ENCODE peak calls at places on chromosome X, in seven cellular contexts. One of them, this sample, is unnamed.

GRCh38 chrX:136021903-136022302 is 36.7 kb downstream of the SLC9A6 start:
- DNase-seq in activated B cell treated with CpG ODN at 0.5 μM for 24 hours: no peak
- DNase-seq in stimulated activated CD8-positive, alpha-beta memory T cell treated with anti-CD3 and anti-CD28 coated beads, Interleukin-7, amount 100 ng/mL, for 24 hours: no peak
- DNase-seq in NCI-H345: no peak
- DNase-seq in GM04504: no peak
- DNase-seq in T1000: no peak
- DNase-seq in breast epithelium: no peak
- DNase-seq in this sample: no peak

GRCh38 chrX:104913348-104913747 is 307.1 kb downstream of the TEX13A start:
- DNase-seq in activated B cell treated with CpG ODN at 0.5 μM for 24 hours: no peak
- DNase-seq in stimulated activated CD8-positive, alpha-beta memory T cell treated with anti-CD3 and anti-CD28 coated beads, Interleukin-7, amount 100 ng/mL, for 24 hours: no peak
- DNase-seq in NCI-H345: no peak
- DNase-seq in GM04504: peak
- DNase-seq in T1000: no peak
- DNase-seq in breast epithelium: no peak
- DNase-seq in this sample: no peak

GRCh38 chrX:38249965-38250364 is 29.3 kb upstream of the SRPX start:
- DNase-seq in activated B cell treated with CpG ODN at 0.5 μM for 24 hours: no peak
- DNase-seq in stimulated activated CD8-positive, alpha-beta memory T cell treated with anti-CD3 and anti-CD28 coated beads, Interleukin-7, amount 100 ng/mL, for 24 hours: no peak
- DNase-seq in NCI-H345: no peak
- DNase-seq in GM04504: no peak
- DNase-seq in T1000: no peak
- DNase-seq in breast epithelium: no peak
- DNase-seq in this sample: no peak

GRCh38 chrX:65596270-65596669 is 61.7 kb upstream of the LAS1L start:
- DNase-seq in activated B cell treated with CpG ODN at 0.5 μM for 24 hours: no peak
- DNase-seq in stimulated activated CD8-positive, alpha-beta memory T cell treated with anti-CD3 and anti-CD28 coated beads, Interleukin-7, amount 100 ng/mL, for 24 hours: no peak
- DNase-seq in NCI-H345: no peak
- DNase-seq in GM04504: no peak
- DNase-seq in T1000: no peak
- DNase-seq in breast epithelium: peak
- DNase-seq in this sample: no peak

GRCh38 chrX:24426921-24427746 is 38.0 kb upstream of the PDK3 start:
- DNase-seq in activated B cell treated with CpG ODN at 0.5 μM for 24 hours: no peak
- DNase-seq in stimulated activated CD8-positive, alpha-beta memory T cell treated with anti-CD3 and anti-CD28 coated beads, Interleukin-7, amount 100 ng/mL, for 24 hours: no peak
- DNase-seq in NCI-H345: no peak
- DNase-seq in GM04504: no peak
- DNase-seq in T1000: no peak
- DNase-seq in breast epithelium: no peak
- DNase-seq in this sample: no peak

GRCh38 chrX:48972214-48973164 is 845 bp upstream of the KCND1 start:
- DNase-seq in activated B cell treated with CpG ODN at 0.5 μM for 24 hours: no peak
- DNase-seq in stimulated activated CD8-positive, alpha-beta memory T cell treated with anti-CD3 and anti-CD28 coated beads, Interleukin-7, amount 100 ng/mL, for 24 hours: no peak
- DNase-seq in NCI-H345: peak
- DNase-seq in GM04504: no peak
- DNase-seq in T1000: peak
- DNase-seq in breast epithelium: no peak
- DNase-seq in this sample: no peak

GRCh38 chrX:139881130-139881529 is 51.7 kb downstream of the ATP11C start:
- DNase-seq in activated B cell treated with CpG ODN at 0.5 μM for 24 hours: no peak
- DNase-seq in stimulated activated CD8-positive, alpha-beta memory T cell treated with anti-CD3 and anti-CD28 coated beads, Interleukin-7, amount 100 ng/mL, for 24 hours: no peak
- DNase-seq in NCI-H345: no peak
- DNase-seq in GM04504: no peak
- DNase-seq in T1000: no peak
- DNase-seq in breast epithelium: no peak
- DNase-seq in this sample: no peak

GRCh38 chrX:116277391-116277790 is 106.8 kb downstream of the AGTR2 start:
- DNase-seq in activated B cell treated with CpG ODN at 0.5 μM for 24 hours: no peak
- DNase-seq in stimulated activated CD8-positive, alpha-beta memory T cell treated with anti-CD3 and anti-CD28 coated beads, Interleukin-7, amount 100 ng/mL, for 24 hours: no peak
- DNase-seq in NCI-H345: no peak
- DNase-seq in GM04504: no peak
- DNase-seq in T1000: no peak
- DNase-seq in breast epithelium: no peak
- DNase-seq in this sample: no peak

GRCh38 chrX:1164322-1165288 is 47.8 kb downstream of the CRLF2 start:
- DNase-seq in activated B cell treated with CpG ODN at 0.5 μM for 24 hours: no peak
- DNase-seq in stimulated activated CD8-positive, alpha-beta memory T cell treated with anti-CD3 and anti-CD28 coated beads, Interleukin-7, amount 100 ng/mL, for 24 hours: no peak
- DNase-seq in NCI-H345: no peak
- DNase-seq in GM04504: no peak
- DNase-seq in T1000: no peak
- DNase-seq in breast epithelium: no peak
- DNase-seq in this sample: no peak

GRCh38 chrX:153988493-153988892 is 15.9 kb downstream of the TMEM187 start:
- DNase-seq in activated B cell treated with CpG ODN at 0.5 μM for 24 hours: no peak
- DNase-seq in stimulated activated CD8-positive, alpha-beta memory T cell treated with anti-CD3 and anti-CD28 coated beads, Interleukin-7, amount 100 ng/mL, for 24 hours: no peak
- DNase-seq in NCI-H345: no peak
- DNase-seq in GM04504: no peak
- DNase-seq in T1000: no peak
- DNase-seq in breast epithelium: no peak
- DNase-seq in this sample: no peak

GRCh38 chrX:81259008-81259713 is 57.3 kb downstream of the SH3BGRL start:
- DNase-seq in activated B cell treated with CpG ODN at 0.5 μM for 24 hours: no peak
- DNase-seq in stimulated activated CD8-positive, alpha-beta memory T cell treated with anti-CD3 and anti-CD28 coated beads, Interleukin-7, amount 100 ng/mL, for 24 hours: no peak
- DNase-seq in NCI-H345: no peak
- DNase-seq in GM04504: no peak
- DNase-seq in T1000: no peak
- DNase-seq in breast epithelium: no peak
- DNase-seq in this sample: no peak

GRCh38 chrX:103157511-103158316 is 57.2 kb upstream of the BEX4 start:
- DNase-seq in activated B cell treated with CpG ODN at 0.5 μM for 24 hours: no peak
- DNase-seq in stimulated activated CD8-positive, alpha-beta memory T cell treated with anti-CD3 and anti-CD28 coated beads, Interleukin-7, amount 100 ng/mL, for 24 hours: no peak
- DNase-seq in NCI-H345: peak
- DNase-seq in GM04504: no peak
- DNase-seq in T1000: no peak
- DNase-seq in breast epithelium: no peak
- DNase-seq in this sample: no peak

GRCh38 chrX:1412551-1413161 is 20.7 kb upstream of the SLC25A6 start:
- DNase-seq in activated B cell treated with CpG ODN at 0.5 μM for 24 hours: no peak
- DNase-seq in stimulated activated CD8-positive, alpha-beta memory T cell treated with anti-CD3 and anti-CD28 coated beads, Interleukin-7, amount 100 ng/mL, for 24 hours: no peak
- DNase-seq in NCI-H345: no peak
- DNase-seq in GM04504: no peak
- DNase-seq in T1000: no peak
- DNase-seq in breast epithelium: no peak
- DNase-seq in this sample: no peak

GRCh38 chrX:9659571-9660195 is 106.0 kb downstream of the GPR143 start:
- DNase-seq in activated B cell treated with CpG ODN at 0.5 μM for 24 hours: no peak
- DNase-seq in stimulated activated CD8-positive, alpha-beta memory T cell treated with anti-CD3 and anti-CD28 coated beads, Interleukin-7, amount 100 ng/mL, for 24 hours: no peak
- DNase-seq in NCI-H345: no peak
- DNase-seq in GM04504: no peak
- DNase-seq in T1000: no peak
- DNase-seq in breast epithelium: no peak
- DNase-seq in this sample: no peak

GRCh38 chrX:119655125-119655524 is 37.8 kb downstream of the SEPTIN6 start:
- DNase-seq in activated B cell treated with CpG ODN at 0.5 μM for 24 hours: no peak
- DNase-seq in stimulated activated CD8-positive, alpha-beta memory T cell treated with anti-CD3 and anti-CD28 coated beads, Interleukin-7, amount 100 ng/mL, for 24 hours: peak
- DNase-seq in NCI-H345: no peak
- DNase-seq in GM04504: peak
- DNase-seq in T1000: no peak
- DNase-seq in breast epithelium: no peak
- DNase-seq in this sample: no peak

GRCh38 chrX:37752941-37753340 is 26.9 kb upstream of the CYBB start:
- DNase-seq in activated B cell treated with CpG ODN at 0.5 μM for 24 hours: no peak
- DNase-seq in stimulated activated CD8-positive, alpha-beta memory T cell treated with anti-CD3 and anti-CD28 coated beads, Interleukin-7, amount 100 ng/mL, for 24 hours: no peak
- DNase-seq in NCI-H345: no peak
- DNase-seq in GM04504: no peak
- DNase-seq in T1000: no peak
- DNase-seq in breast epithelium: no peak
- DNase-seq in this sample: no peak

GRCh38 chrX:153381684-153382532 is 19.2 kb downstream of the PNMA6E start:
- DNase-seq in activated B cell treated with CpG ODN at 0.5 μM for 24 hours: no peak
- DNase-seq in stimulated activated CD8-positive, alpha-beta memory T cell treated with anti-CD3 and anti-CD28 coated beads, Interleukin-7, amount 100 ng/mL, for 24 hours: no peak
- DNase-seq in NCI-H345: peak
- DNase-seq in GM04504: peak
- DNase-seq in T1000: no peak
- DNase-seq in breast epithelium: no peak
- DNase-seq in this sample: peak

GRCh38 chrX:71994601-71995000 is 84.0 kb downstream of the NHSL2 start:
- DNase-seq in activated B cell treated with CpG ODN at 0.5 μM for 24 hours: no peak
- DNase-seq in stimulated activated CD8-positive, alpha-beta memory T cell treated with anti-CD3 and anti-CD28 coated beads, Interleukin-7, amount 100 ng/mL, for 24 hours: no peak
- DNase-seq in NCI-H345: no peak
- DNase-seq in GM04504: no peak
- DNase-seq in T1000: no peak
- DNase-seq in breast epithelium: no peak
- DNase-seq in this sample: no peak

GRCh38 chrX:50920132-50920531 is 9.6 kb downstream of the BMP15 start:
- DNase-seq in activated B cell treated with CpG ODN at 0.5 μM for 24 hours: no peak
- DNase-seq in stimulated activated CD8-positive, alpha-beta memory T cell treated with anti-CD3 and anti-CD28 coated beads, Interleukin-7, amount 100 ng/mL, for 24 hours: no peak
- DNase-seq in NCI-H345: no peak
- DNase-seq in GM04504: no peak
- DNase-seq in T1000: no peak
- DNase-seq in breast epithelium: no peak
- DNase-seq in this sample: peak

GRCh38 chrX:12149670-12150407 is 11.6 kb downstream of the FRMPD4 start:
- DNase-seq in activated B cell treated with CpG ODN at 0.5 μM for 24 hours: no peak
- DNase-seq in stimulated activated CD8-positive, alpha-beta memory T cell treated with anti-CD3 and anti-CD28 coated beads, Interleukin-7, amount 100 ng/mL, for 24 hours: no peak
- DNase-seq in NCI-H345: no peak
- DNase-seq in GM04504: no peak
- DNase-seq in T1000: no peak
- DNase-seq in breast epithelium: no peak
- DNase-seq in this sample: no peak

GRCh38 chrX:31355206-31355955 is 283.5 kb upstream of the FTHL17 start:
- DNase-seq in activated B cell treated with CpG ODN at 0.5 μM for 24 hours: no peak
- DNase-seq in stimulated activated CD8-positive, alpha-beta memory T cell treated with anti-CD3 and anti-CD28 coated beads, Interleukin-7, amount 100 ng/mL, for 24 hours: no peak
- DNase-seq in NCI-H345: no peak
- DNase-seq in GM04504: no peak
- DNase-seq in T1000: no peak
- DNase-seq in breast epithelium: no peak
- DNase-seq in this sample: no peak

GRCh38 chrX:41526925-41527324 is 79.8 kb downstream of the NYX start:
- DNase-seq in activated B cell treated with CpG ODN at 0.5 μM for 24 hours: no peak
- DNase-seq in stimulated activated CD8-positive, alpha-beta memory T cell treated with anti-CD3 and anti-CD28 coated beads, Interleukin-7, amount 100 ng/mL, for 24 hours: no peak
- DNase-seq in NCI-H345: no peak
- DNase-seq in GM04504: peak
- DNase-seq in T1000: no peak
- DNase-seq in breast epithelium: no peak
- DNase-seq in this sample: no peak

GRCh38 chrX:32592786-32593185 is 618.6 kb downstream of the DMD start:
- DNase-seq in activated B cell treated with CpG ODN at 0.5 μM for 24 hours: no peak
- DNase-seq in stimulated activated CD8-positive, alpha-beta memory T cell treated with anti-CD3 and anti-CD28 coated beads, Interleukin-7, amount 100 ng/mL, for 24 hours: no peak
- DNase-seq in NCI-H345: no peak
- DNase-seq in GM04504: no peak
- DNase-seq in T1000: no peak
- DNase-seq in breast epithelium: no peak
- DNase-seq in this sample: no peak

GRCh38 chrX:107726809-107727534 is 48.6 kb downstream of the TSC22D3 start:
- DNase-seq in activated B cell treated with CpG ODN at 0.5 μM for 24 hours: no peak
- DNase-seq in stimulated activated CD8-positive, alpha-beta memory T cell treated with anti-CD3 and anti-CD28 coated beads, Interleukin-7, amount 100 ng/mL, for 24 hours: no peak
- DNase-seq in NCI-H345: peak
- DNase-seq in GM04504: no peak
- DNase-seq in T1000: no peak
- DNase-seq in breast epithelium: no peak
- DNase-seq in this sample: no peak

GRCh38 chrX:78116365-78116764 is 12.3 kb downstream of the PGK1 start:
- DNase-seq in activated B cell treated with CpG ODN at 0.5 μM for 24 hours: no peak
- DNase-seq in stimulated activated CD8-positive, alpha-beta memory T cell treated with anti-CD3 and anti-CD28 coated beads, Interleukin-7, amount 100 ng/mL, for 24 hours: no peak
- DNase-seq in NCI-H345: no peak
- DNase-seq in GM04504: no peak
- DNase-seq in T1000: no peak
- DNase-seq in breast epithelium: no peak
- DNase-seq in this sample: no peak

GRCh38 chrX:38664285-38664684 is 102.9 kb downstream of the TSPAN7 start:
- DNase-seq in activated B cell treated with CpG ODN at 0.5 μM for 24 hours: no peak
- DNase-seq in stimulated activated CD8-positive, alpha-beta memory T cell treated with anti-CD3 and anti-CD28 coated beads, Interleukin-7, amount 100 ng/mL, for 24 hours: no peak
- DNase-seq in NCI-H345: peak
- DNase-seq in GM04504: peak
- DNase-seq in T1000: no peak
- DNase-seq in breast epithelium: no peak
- DNase-seq in this sample: peak

GRCh38 chrX:116284383-116284782 is 113.8 kb downstream of the AGTR2 start:
- DNase-seq in activated B cell treated with CpG ODN at 0.5 μM for 24 hours: no peak
- DNase-seq in stimulated activated CD8-positive, alpha-beta memory T cell treated with anti-CD3 and anti-CD28 coated beads, Interleukin-7, amount 100 ng/mL, for 24 hours: no peak
- DNase-seq in NCI-H345: no peak
- DNase-seq in GM04504: no peak
- DNase-seq in T1000: no peak
- DNase-seq in breast epithelium: no peak
- DNase-seq in this sample: no peak

GRCh38 chrX:129984196-129984962 is 1.9 kb downstream of the BCORL1 start:
- DNase-seq in activated B cell treated with CpG ODN at 0.5 μM for 24 hours: peak
- DNase-seq in stimulated activated CD8-positive, alpha-beta memory T cell treated with anti-CD3 and anti-CD28 coated beads, Interleukin-7, amount 100 ng/mL, for 24 hours: no peak
- DNase-seq in NCI-H345: peak
- DNase-seq in GM04504: no peak
- DNase-seq in T1000: no peak
- DNase-seq in breast epithelium: no peak
- DNase-seq in this sample: no peak

GRCh38 chrX:84064164-84064563 is 123.8 kb downstream of the RPS6KA6 start:
- DNase-seq in activated B cell treated with CpG ODN at 0.5 μM for 24 hours: no peak
- DNase-seq in stimulated activated CD8-positive, alpha-beta memory T cell treated with anti-CD3 and anti-CD28 coated beads, Interleukin-7, amount 100 ng/mL, for 24 hours: no peak
- DNase-seq in NCI-H345: no peak
- DNase-seq in GM04504: no peak
- DNase-seq in T1000: no peak
- DNase-seq in breast epithelium: no peak
- DNase-seq in this sample: no peak

GRCh38 chrX:138298268-138298667 is 413.2 kb downstream of the FGF13 start:
- DNase-seq in activated B cell treated with CpG ODN at 0.5 μM for 24 hours: no peak
- DNase-seq in stimulated activated CD8-positive, alpha-beta memory T cell treated with anti-CD3 and anti-CD28 coated beads, Interleukin-7, amount 100 ng/mL, for 24 hours: no peak
- DNase-seq in NCI-H345: no peak
- DNase-seq in GM04504: no peak
- DNase-seq in T1000: no peak
- DNase-seq in breast epithelium: no peak
- DNase-seq in this sample: no peak

GRCh38 chrX:83759872-83760271 is 101.1 kb upstream of the CYLC1 start:
- DNase-seq in activated B cell treated with CpG ODN at 0.5 μM for 24 hours: no peak
- DNase-seq in stimulated activated CD8-positive, alpha-beta memory T cell treated with anti-CD3 and anti-CD28 coated beads, Interleukin-7, amount 100 ng/mL, for 24 hours: no peak
- DNase-seq in NCI-H345: no peak
- DNase-seq in GM04504: no peak
- DNase-seq in T1000: no peak
- DNase-seq in breast epithelium: no peak
- DNase-seq in this sample: no peak

GRCh38 chrX:130091976-130092522 is 18.2 kb downstream of the ELF4 start:
- DNase-seq in activated B cell treated with CpG ODN at 0.5 μM for 24 hours: peak
- DNase-seq in stimulated activated CD8-positive, alpha-beta memory T cell treated with anti-CD3 and anti-CD28 coated beads, Interleukin-7, amount 100 ng/mL, for 24 hours: peak
- DNase-seq in NCI-H345: no peak
- DNase-seq in GM04504: no peak
- DNase-seq in T1000: no peak
- DNase-seq in breast epithelium: no peak
- DNase-seq in this sample: no peak

GRCh38 chrX:47351706-47352105 is 18.7 kb upstream of the ZNF157 start:
- DNase-seq in activated B cell treated with CpG ODN at 0.5 μM for 24 hours: no peak
- DNase-seq in stimulated activated CD8-positive, alpha-beta memory T cell treated with anti-CD3 and anti-CD28 coated beads, Interleukin-7, amount 100 ng/mL, for 24 hours: no peak
- DNase-seq in NCI-H345: no peak
- DNase-seq in GM04504: peak
- DNase-seq in T1000: no peak
- DNase-seq in breast epithelium: no peak
- DNase-seq in this sample: no peak